ENCODE peak calls at places on chromosome 7, in nine cellular contexts. F is DMS 273 treated with DMSO at 0.1 percent for 48 hours; E is spleen; S is stimulated activated CD8-positive, alpha-beta memory T cell treated with anti-CD3 and anti-CD28 coated beads, Interleukin-4, amount 100 ng/mL, for 48 hours; T is effector memory CD4-positive, alpha-beta T cell; A is ecto neural progenitor cell; U is choroid plexus epithelial cell; L is stimulated activated CD4-positive, alpha-beta T cell treated with anti-CD3 and anti-CD28 coated beads, Interleukin-1b, Interleukin-23, amount 100 ng/mL, for 1 hour; J is caudate nucleus. K is an unnamed sample.
A peak's percentile ranks its signal among the peaks of the same experiment; 100 is the strongest.

GRCh38 chr7:93337047-93337446 is 104.9 kb downstream of the VPS50 start:
- DNase-seq in F (no peak), E (no peak), S (no peak), T (no peak), A (no peak), U (no peak), L (no peak), J (no peak), K (no peak)

GRCh38 chr7:97094531-97094930 is 23.0 kb upstream of the SDHAF3 start:
- DNase-seq in F (no peak), E (no peak), S (no peak), T (no peak), A (no peak), U (no peak), L (no peak), J (no peak), K (no peak)

GRCh38 chr7:33677556-33677955 is 227.8 kb upstream of the BMPER start:
- DNase-seq in F (no peak), E (no peak), S (no peak), T (no peak), A (no peak), U (peak; percentile 68), L (no peak), J (no peak), K (no peak)

GRCh38 chr7:80548790-80549530 is 37.1 kb upstream of the GNAT3 start:
- DNase-seq in F (no peak), E (no peak), S (no peak), T (no peak), A (no peak), U (no peak), L (no peak), J (no peak), K (no peak)

GRCh38 chr7:191105-192034 is 1.0 kb upstream of the FAM20C start:
- DNase-seq in F (peak; percentile 83), E (no peak), S (no peak), T (no peak), A (peak; percentile 64), U (peak; percentile 95), L (no peak), J (no peak), K (no peak)

GRCh38 chr7:15544050-15544449 is 17.8 kb downstream of the AGMO start:
- DNase-seq in F (no peak), E (no peak), S (no peak), T (no peak), A (no peak), U (no peak), L (no peak), J (no peak), K (no peak)

GRCh38 chr7:150950496-150951180 is 27.5 kb downstream of the KCNH2 start:
- DNase-seq in F (no peak), E (peak; percentile 67), S (no peak), T (no peak), A (peak; percentile 41), U (no peak), L (no peak), J (no peak), K (no peak)

GRCh38 chr7:73685311-73685710 is 1.9 kb downstream of the BUD23 start:
- DNase-seq in F (no peak), E (no peak), S (no peak), T (no peak), A (no peak), U (no peak), L (no peak), J (no peak), K (no peak)

GRCh38 chr7:28483868-28484267 is 71.5 kb downstream of the CREB5 start:
- DNase-seq in F (no peak), E (no peak), S (no peak), T (no peak), A (no peak), U (no peak), L (no peak), J (no peak), K (no peak)

GRCh38 chr7:8085420-8085819 is 116.8 kb downstream of the GLCCI1 start:
- DNase-seq in F (no peak), E (no peak), S (no peak), T (no peak), A (no peak), U (no peak), L (no peak), J (no peak), K (no peak)

GRCh38 chr7:130719550-130719949 is 14.5 kb downstream of the KLF14 start:
- DNase-seq in F (no peak), E (no peak), S (no peak), T (no peak), A (no peak), U (no peak), L (no peak), J (no peak), K (no peak)

K was measured in H9.